ENCODE peak calls at places on chromosomes 6 and 20, in nine cellular contexts. One of them, this sample, is unnamed.

GRCh38 chr6:166244353-166245045 is 63.7 kb downstream of the PRR18 start:
- DNase-seq in activated B cell treated with CpG ODN at 0.5 μM for 24 hours: no peak
- DNase-seq in progenitor cell of endocrine pancreas: no peak
- DNase-seq in PC-3: no peak
- DNase-seq in epithelial cell of esophagus: no peak
- DNase-seq in stimulated activated naive B cell treated with anti-CD40 and anti-IgM and Interleukin-4, amounts not matched to agents 10 μg/mL and 1 μg/mL and 100 μg/mL, for 72 hours: no peak
- DNase-seq in astrocyte of the hippocampus: no peak
- DNase-seq in HFF-Myc: no peak
- DNase-seq in T-helper 9 cell: no peak
- DNase-seq in this sample: no peak

GRCh38 chr6:68777956-68778355 is 142.9 kb downstream of the ADGRB3 start:
- DNase-seq in activated B cell treated with CpG ODN at 0.5 μM for 24 hours: no peak
- DNase-seq in stimulated activated naive B cell treated with anti-CD40 and anti-IgM and Interleukin-4, amounts not matched to agents 10 μg/mL and 1 μg/mL and 100 μg/mL, for 72 hours: no peak
- DNase-seq in PC-3: peak
- DNase-seq in T-helper 9 cell: no peak
- DNase-seq in HFF-Myc: no peak
- DNase-seq in astrocyte of the hippocampus: peak
- DNase-seq in progenitor cell of endocrine pancreas: no peak
- DNase-seq in epithelial cell of esophagus: peak
- DNase-seq in this sample: no peak

GRCh38 chr6:52849137-52849536 is 8.5 kb upstream of the GSTA5 start:
- DNase-seq in T-helper 9 cell: no peak
- DNase-seq in stimulated activated naive B cell treated with anti-CD40 and anti-IgM and Interleukin-4, amounts not matched to agents 10 μg/mL and 1 μg/mL and 100 μg/mL, for 72 hours: no peak
- DNase-seq in HFF-Myc: no peak
- DNase-seq in progenitor cell of endocrine pancreas: no peak
- DNase-seq in astrocyte of the hippocampus: no peak
- DNase-seq in activated B cell treated with CpG ODN at 0.5 μM for 24 hours: no peak
- DNase-seq in PC-3: no peak
- DNase-seq in epithelial cell of esophagus: no peak
- DNase-seq in this sample: no peak

GRCh38 chr20:1185781-1186334 is 1.1 kb upstream of the TMEM74B start:
- DNase-seq in epithelial cell of esophagus: peak
- DNase-seq in PC-3: peak
- DNase-seq in progenitor cell of endocrine pancreas: peak
- DNase-seq in astrocyte of the hippocampus: peak
- DNase-seq in activated B cell treated with CpG ODN at 0.5 μM for 24 hours: no peak
- DNase-seq in T-helper 9 cell: peak
- DNase-seq in HFF-Myc: no peak
- DNase-seq in stimulated activated naive B cell treated with anti-CD40 and anti-IgM and Interleukin-4, amounts not matched to agents 10 μg/mL and 1 μg/mL and 100 μg/mL, for 72 hours: peak
- DNase-seq in this sample: peak

GRCh38 chr20:38633577-38634093 is 32.0 kb downstream of the ARHGAP40 start:
- DNase-seq in epithelial cell of esophagus: peak
- DNase-seq in PC-3: peak
- DNase-seq in HFF-Myc: peak
- DNase-seq in activated B cell treated with CpG ODN at 0.5 μM for 24 hours: peak
- DNase-seq in astrocyte of the hippocampus: peak
- DNase-seq in stimulated activated naive B cell treated with anti-CD40 and anti-IgM and Interleukin-4, amounts not matched to agents 10 μg/mL and 1 μg/mL and 100 μg/mL, for 72 hours: peak
- DNase-seq in T-helper 9 cell: peak
- DNase-seq in progenitor cell of endocrine pancreas: peak
- DNase-seq in this sample: peak

GRCh38 chr20:18005990-18006364 is 37.2 kb downstream of the MGME1 start:
- DNase-seq in HFF-Myc: no peak
- DNase-seq in astrocyte of the hippocampus: no peak
- DNase-seq in progenitor cell of endocrine pancreas: no peak
- DNase-seq in epithelial cell of esophagus: no peak
- DNase-seq in activated B cell treated with CpG ODN at 0.5 μM for 24 hours: no peak
- DNase-seq in stimulated activated naive B cell treated with anti-CD40 and anti-IgM and Interleukin-4, amounts not matched to agents 10 μg/mL and 1 μg/mL and 100 μg/mL, for 72 hours: no peak
- DNase-seq in T-helper 9 cell: no peak
- DNase-seq in PC-3: no peak
- DNase-seq in this sample: no peak

GRCh38 chr6:56347526-56347925 is 100.1 kb upstream of the COL21A1 start:
- DNase-seq in epithelial cell of esophagus: peak
- DNase-seq in activated B cell treated with CpG ODN at 0.5 μM for 24 hours: no peak
- DNase-seq in PC-3: peak
- DNase-seq in astrocyte of the hippocampus: no peak
- DNase-seq in progenitor cell of endocrine pancreas: no peak
- DNase-seq in stimulated activated naive B cell treated with anti-CD40 and anti-IgM and Interleukin-4, amounts not matched to agents 10 μg/mL and 1 μg/mL and 100 μg/mL, for 72 hours: no peak
- DNase-seq in T-helper 9 cell: no peak
- DNase-seq in HFF-Myc: no peak
- DNase-seq in this sample: no peak

GRCh38 chr6:37130704-37131103 is 39.2 kb upstream of the PIM1 start:
- DNase-seq in stimulated activated naive B cell treated with anti-CD40 and anti-IgM and Interleukin-4, amounts not matched to agents 10 μg/mL and 1 μg/mL and 100 μg/mL, for 72 hours: no peak
- DNase-seq in activated B cell treated with CpG ODN at 0.5 μM for 24 hours: no peak
- DNase-seq in HFF-Myc: no peak
- DNase-seq in PC-3: peak
- DNase-seq in astrocyte of the hippocampus: no peak
- DNase-seq in progenitor cell of endocrine pancreas: no peak
- DNase-seq in T-helper 9 cell: no peak
- DNase-seq in epithelial cell of esophagus: peak
- DNase-seq in this sample: no peak

GRCh38 chr6:126886106-126886505 is 232.4 kb upstream of the RSPO3 start:
- DNase-seq in T-helper 9 cell: no peak
- DNase-seq in epithelial cell of esophagus: no peak
- DNase-seq in progenitor cell of endocrine pancreas: no peak
- DNase-seq in HFF-Myc: no peak
- DNase-seq in PC-3: no peak
- DNase-seq in stimulated activated naive B cell treated with anti-CD40 and anti-IgM and Interleukin-4, amounts not matched to agents 10 μg/mL and 1 μg/mL and 100 μg/mL, for 72 hours: no peak
- DNase-seq in activated B cell treated with CpG ODN at 0.5 μM for 24 hours: no peak
- DNase-seq in astrocyte of the hippocampus: peak
- DNase-seq in this sample: no peak

GRCh38 chr6:14518515-14519217 is 401.1 kb downstream of the CD83 start:
- DNase-seq in progenitor cell of endocrine pancreas: no peak
- DNase-seq in T-helper 9 cell: no peak
- DNase-seq in epithelial cell of esophagus: no peak
- DNase-seq in HFF-Myc: peak
- DNase-seq in astrocyte of the hippocampus: no peak
- DNase-seq in stimulated activated naive B cell treated with anti-CD40 and anti-IgM and Interleukin-4, amounts not matched to agents 10 μg/mL and 1 μg/mL and 100 μg/mL, for 72 hours: no peak
- DNase-seq in activated B cell treated with CpG ODN at 0.5 μM for 24 hours: no peak
- DNase-seq in PC-3: no peak
- DNase-seq in this sample: no peak

GRCh38 chr20:46139908-46140482 is 21.9 kb downstream of the CD40 start:
- DNase-seq in PC-3: no peak
- DNase-seq in T-helper 9 cell: no peak
- DNase-seq in HFF-Myc: no peak
- DNase-seq in epithelial cell of esophagus: peak
- DNase-seq in stimulated activated naive B cell treated with anti-CD40 and anti-IgM and Interleukin-4, amounts not matched to agents 10 μg/mL and 1 μg/mL and 100 μg/mL, for 72 hours: no peak
- DNase-seq in activated B cell treated with CpG ODN at 0.5 μM for 24 hours: no peak
- DNase-seq in progenitor cell of endocrine pancreas: no peak
- DNase-seq in astrocyte of the hippocampus: peak
- DNase-seq in this sample: no peak

GRCh38 chr20:60009826-60010616 is 51.8 kb downstream of the CDH26 start:
- DNase-seq in epithelial cell of esophagus: no peak
- DNase-seq in T-helper 9 cell: no peak
- DNase-seq in stimulated activated naive B cell treated with anti-CD40 and anti-IgM and Interleukin-4, amounts not matched to agents 10 μg/mL and 1 μg/mL and 100 μg/mL, for 72 hours: no peak
- DNase-seq in HFF-Myc: no peak
- DNase-seq in progenitor cell of endocrine pancreas: no peak
- DNase-seq in activated B cell treated with CpG ODN at 0.5 μM for 24 hours: no peak
- DNase-seq in PC-3: peak
- DNase-seq in astrocyte of the hippocampus: no peak
- DNase-seq in this sample: no peak

GRCh38 chr6:11921017-11921438 is 91.1 kb upstream of the HIVEP1 start:
- DNase-seq in epithelial cell of esophagus: peak
- DNase-seq in HFF-Myc: peak
- DNase-seq in stimulated activated naive B cell treated with anti-CD40 and anti-IgM and Interleukin-4, amounts not matched to agents 10 μg/mL and 1 μg/mL and 100 μg/mL, for 72 hours: no peak
- DNase-seq in astrocyte of the hippocampus: peak
- DNase-seq in progenitor cell of endocrine pancreas: no peak
- DNase-seq in activated B cell treated with CpG ODN at 0.5 μM for 24 hours: no peak
- DNase-seq in PC-3: peak
- DNase-seq in T-helper 9 cell: no peak
- DNase-seq in this sample: no peak

GRCh38 chr6:43490523-43490939 is 13.2 kb downstream of the TJAP1 start:
- DNase-seq in HFF-Myc: no peak
- DNase-seq in T-helper 9 cell: no peak
- DNase-seq in activated B cell treated with CpG ODN at 0.5 μM for 24 hours: no peak
- DNase-seq in stimulated activated naive B cell treated with anti-CD40 and anti-IgM and Interleukin-4, amounts not matched to agents 10 μg/mL and 1 μg/mL and 100 μg/mL, for 72 hours: no peak
- DNase-seq in epithelial cell of esophagus: no peak
- DNase-seq in PC-3: no peak
- DNase-seq in progenitor cell of endocrine pancreas: no peak
- DNase-seq in astrocyte of the hippocampus: no peak
- DNase-seq in this sample: no peak

GRCh38 chr6:70669133-70669532 is 1.4 kb downstream of the SMAP1 start:
- DNase-seq in T-helper 9 cell: no peak
- DNase-seq in stimulated activated naive B cell treated with anti-CD40 and anti-IgM and Interleukin-4, amounts not matched to agents 10 μg/mL and 1 μg/mL and 100 μg/mL, for 72 hours: no peak
- DNase-seq in progenitor cell of endocrine pancreas: no peak
- DNase-seq in epithelial cell of esophagus: peak
- DNase-seq in HFF-Myc: no peak
- DNase-seq in astrocyte of the hippocampus: no peak
- DNase-seq in activated B cell treated with CpG ODN at 0.5 μM for 24 hours: no peak
- DNase-seq in PC-3: peak
- DNase-seq in this sample: no peak

This sample was measured in effector CD4-positive, alpha-beta T cell.